ENCODE peak calls at places on chromosome 11, in five cellular contexts. One of them, this sample, is unnamed.

GRCh38 chr11:59193741-59194140 is 19.0 kb downstream of the MPEG1 start:
- DNase-seq in NCI-H1105: no peak
- DNase-seq in NAMALWA: no peak
- DNase-seq in NCI-H2107: no peak
- DNase-seq in hepatocyte: no peak
- DNase-seq in this sample: no peak

GRCh38 chr11:35352107-35352888 is 67.1 kb downstream of the SLC1A2 start:
- DNase-seq in NAMALWA: no peak
- DNase-seq in NCI-H1105: no peak
- DNase-seq in hepatocyte: no peak
- DNase-seq in NCI-H2107: no peak
- DNase-seq in this sample: no peak

GRCh38 chr11:128904872-128905344 is 13.8 kb downstream of the KCNJ5 start:
- DNase-seq in NCI-H2107: no peak
- DNase-seq in NCI-H1105: peak
- DNase-seq in hepatocyte: peak
- DNase-seq in NAMALWA: peak
- DNase-seq in this sample: no peak

GRCh38 chr11:134585666-134586285 is 173.7 kb upstream of the B3GAT1 start:
- DNase-seq in NAMALWA: no peak
- DNase-seq in NCI-H1105: no peak
- DNase-seq in NCI-H2107: no peak
- DNase-seq in hepatocyte: no peak
- DNase-seq in this sample: no peak

GRCh38 chr11:119085523-119085878 is 820 bp downstream of the HMBS start:
- DNase-seq in NCI-H1105: no peak
- DNase-seq in hepatocyte: peak
- DNase-seq in NAMALWA: no peak
- DNase-seq in NCI-H2107: no peak
- DNase-seq in this sample: no peak

GRCh38 chr11:63837719-63838118 is 1.2 kb upstream of the MARK2 start:
- DNase-seq in NAMALWA: no peak
- DNase-seq in NCI-H2107: no peak
- DNase-seq in NCI-H1105: no peak
- DNase-seq in hepatocyte: no peak
- DNase-seq in this sample: no peak

GRCh38 chr11:61747389-61748285 is 4.8 kb upstream of the MYRF start:
- DNase-seq in hepatocyte: peak
- DNase-seq in NAMALWA: peak
- DNase-seq in NCI-H1105: no peak
- DNase-seq in NCI-H2107: no peak
- DNase-seq in this sample: peak

GRCh38 chr11:132278801-132279574 is 908.6 kb downstream of the NTM start:
- DNase-seq in hepatocyte: peak
- DNase-seq in NCI-H1105: peak
- DNase-seq in NCI-H2107: no peak
- DNase-seq in NAMALWA: peak
- DNase-seq in this sample: no peak

GRCh38 chr11:41659990-41660389 is 200.5 kb upstream of the LRRC4C start:
- DNase-seq in NAMALWA: no peak
- DNase-seq in hepatocyte: no peak
- DNase-seq in NCI-H2107: no peak
- DNase-seq in NCI-H1105: peak
- DNase-seq in this sample: no peak

GRCh38 chr11:7351228-7351627 is 99.5 kb downstream of the SYT9 start:
- DNase-seq in hepatocyte: no peak
- DNase-seq in NCI-H2107: no peak
- DNase-seq in NAMALWA: no peak
- DNase-seq in NCI-H1105: no peak
- DNase-seq in this sample: no peak

GRCh38 chr11:8267831-8268529 is 4.3 kb upstream of the LMO1 start:
- DNase-seq in hepatocyte: no peak
- DNase-seq in NCI-H1105: peak
- DNase-seq in NCI-H2107: peak
- DNase-seq in NAMALWA: no peak
- DNase-seq in this sample: no peak

GRCh38 chr11:119729581-119730346 is 764 bp upstream of the NECTIN1 start:
- DNase-seq in NCI-H2107: no peak
- DNase-seq in hepatocyte: peak
- DNase-seq in NCI-H1105: no peak
- DNase-seq in NAMALWA: no peak
- DNase-seq in this sample: no peak

GRCh38 chr11:66112041-66112491 is 42.0 kb downstream of the PACS1 start:
- DNase-seq in hepatocyte: no peak
- DNase-seq in NAMALWA: no peak
- DNase-seq in NCI-H1105: no peak
- DNase-seq in NCI-H2107: no peak
- DNase-seq in this sample: no peak

GRCh38 chr11:60995798-60996197 is 24.3 kb downstream of the CD6 start:
- DNase-seq in NCI-H2107: no peak
- DNase-seq in NAMALWA: no peak
- DNase-seq in NCI-H1105: no peak
- DNase-seq in hepatocyte: no peak
- DNase-seq in this sample: no peak

GRCh38 chr11:10623797-10624761 is 55.6 kb upstream of the LYVE1 start:
- DNase-seq in NAMALWA: no peak
- DNase-seq in NCI-H2107: no peak
- DNase-seq in hepatocyte: no peak
- DNase-seq in NCI-H1105: peak
- DNase-seq in this sample: no peak

GRCh38 chr11:75896843-75897419 is 81.9 kb downstream of the UVRAG start:
- DNase-seq in NCI-H2107: no peak
- DNase-seq in NCI-H1105: peak
- DNase-seq in NAMALWA: peak
- DNase-seq in hepatocyte: peak
- DNase-seq in this sample: no peak

GRCh38 chr11:6828103-6828502 is 17.4 kb upstream of the OR10A5 start:
- DNase-seq in hepatocyte: no peak
- DNase-seq in NCI-H1105: no peak
- DNase-seq in NAMALWA: no peak
- DNase-seq in NCI-H2107: no peak
- DNase-seq in this sample: no peak

GRCh38 chr11:66286699-66287098 is 2.2 kb downstream of the YIF1A start:
- DNase-seq in NCI-H1105: no peak
- DNase-seq in NCI-H2107: no peak
- DNase-seq in NAMALWA: no peak
- DNase-seq in hepatocyte: no peak
- DNase-seq in this sample: no peak

GRCh38 chr11:125720781-125721180 is 25.3 kb upstream of the PATE1 start:
- DNase-seq in hepatocyte: no peak
- DNase-seq in NCI-H2107: no peak
- DNase-seq in NAMALWA: no peak
- DNase-seq in NCI-H1105: no peak
- DNase-seq in this sample: no peak

GRCh38 chr11:2542406-2542805 is 97.6 kb downstream of the KCNQ1 start:
- DNase-seq in NCI-H2107: no peak
- DNase-seq in NCI-H1105: no peak
- DNase-seq in hepatocyte: no peak
- DNase-seq in NAMALWA: no peak
- DNase-seq in this sample: no peak

GRCh38 chr11:43920598-43921419 is 21.6 kb upstream of the C11orf96 start:
- DNase-seq in hepatocyte: peak
- DNase-seq in NCI-H2107: no peak
- DNase-seq in NAMALWA: no peak
- DNase-seq in NCI-H1105: no peak
- DNase-seq in this sample: no peak

GRCh38 chr11:117816151-117816741 is 8.3 kb downstream of the FXYD2 start:
- DNase-seq in hepatocyte: peak
- DNase-seq in NCI-H2107: no peak
- DNase-seq in NAMALWA: no peak
- DNase-seq in NCI-H1105: no peak
- DNase-seq in this sample: no peak

GRCh38 chr11:22115470-22116037 is 77.3 kb upstream of the ANO5 start:
- DNase-seq in NCI-H1105: peak
- DNase-seq in hepatocyte: no peak
- DNase-seq in NCI-H2107: no peak
- DNase-seq in NAMALWA: no peak
- DNase-seq in this sample: no peak

GRCh38 chr11:62245271-62245753 is 3.3 kb downstream of the SCGB1D2 start:
- DNase-seq in NAMALWA: peak
- DNase-seq in NCI-H1105: no peak
- DNase-seq in hepatocyte: peak
- DNase-seq in NCI-H2107: no peak
- DNase-seq in this sample: no peak

GRCh38 chr11:73308003-73308962 is at the start of gene ARHGEF17:
- DNase-seq in hepatocyte: peak
- DNase-seq in NAMALWA: no peak
- DNase-seq in NCI-H1105: peak
- DNase-seq in NCI-H2107: no peak
- DNase-seq in this sample: no peak

GRCh38 chr11:35792148-35792845 is 129.7 kb downstream of the TRIM44 start:
- DNase-seq in NAMALWA: no peak
- DNase-seq in NCI-H1105: peak
- DNase-seq in NCI-H2107: no peak
- DNase-seq in hepatocyte: no peak
- DNase-seq in this sample: no peak

GRCh38 chr11:20020716-20021115 is 139.6 kb downstream of the DBX1 start:
- DNase-seq in NCI-H2107: no peak
- DNase-seq in NCI-H1105: no peak
- DNase-seq in hepatocyte: no peak
- DNase-seq in NAMALWA: no peak
- DNase-seq in this sample: no peak

GRCh38 chr11:123194308-123195181 is 503 bp downstream of the CLMP start:
- DNase-seq in NCI-H1105: peak
- DNase-seq in NCI-H2107: no peak
- DNase-seq in NAMALWA: no peak
- DNase-seq in hepatocyte: peak
- DNase-seq in this sample: no peak

GRCh38 chr11:87101956-87102355 is 64.2 kb downstream of the TMEM135 start:
- DNase-seq in NCI-H1105: no peak
- DNase-seq in NCI-H2107: no peak
- DNase-seq in NAMALWA: no peak
- DNase-seq in hepatocyte: no peak
- DNase-seq in this sample: no peak

GRCh38 chr11:65366340-65366773 is 11.8 kb downstream of the TIGD3 start:
- DNase-seq in NCI-H1105: peak
- DNase-seq in NAMALWA: peak
- DNase-seq in NCI-H2107: peak
- DNase-seq in hepatocyte: peak
- DNase-seq in this sample: no peak

GRCh38 chr11:108871152-108871551 is 206.3 kb downstream of the DDX10 start:
- DNase-seq in NAMALWA: peak
- DNase-seq in NCI-H2107: no peak
- DNase-seq in NCI-H1105: no peak
- DNase-seq in hepatocyte: peak
- DNase-seq in this sample: no peak

GRCh38 chr11:126914941-126915340 is 85.6 kb downstream of the KIRREL3 start:
- DNase-seq in hepatocyte: no peak
- DNase-seq in NAMALWA: no peak
- DNase-seq in NCI-H2107: no peak
- DNase-seq in NCI-H1105: no peak
- DNase-seq in this sample: no peak

GRCh38 chr11:88414385-88414861 is 76.9 kb upstream of the CTSC start:
- DNase-seq in NCI-H1105: peak
- DNase-seq in NAMALWA: no peak
- DNase-seq in hepatocyte: peak
- DNase-seq in NCI-H2107: no peak
- DNase-seq in this sample: no peak

GRCh38 chr11:60310407-60310998 is 16.6 kb upstream of the MS4A6E start:
- DNase-seq in hepatocyte: no peak
- DNase-seq in NCI-H1105: no peak
- DNase-seq in NCI-H2107: no peak
- DNase-seq in NAMALWA: peak
- DNase-seq in this sample: no peak

GRCh38 chr11:44467413-44467812 is 98.0 kb upstream of the CD82 start:
- DNase-seq in NCI-H1105: no peak
- DNase-seq in hepatocyte: no peak
- DNase-seq in NCI-H2107: no peak
- DNase-seq in NAMALWA: no peak
- DNase-seq in this sample: no peak